ENCODE peak calls at places on chromosome X, in four cellular contexts. B is suprapubic skin; N is fibroblast of the aortic adventitia; A is CD8-positive, alpha-beta T cell. R is an unnamed sample.

GRCh38 chrX:120293015-120293414 is 18.2 kb downstream of the TMEM255A start:
- DNase-seq in B (no peak), N (no peak), A (no peak), R (no peak)

GRCh38 chrX:8273451-8273894 is 102.4 kb upstream of the VCX2 start:
- DNase-seq in B (no peak), N (no peak), A (no peak), R (no peak)

GRCh38 chrX:26466387-26466786 is 250.4 kb downstream of the MAGEB5 start:
- DNase-seq in B (no peak), N (no peak), A (no peak), R (no peak)

GRCh38 chrX:39308126-39308525 is 506.9 kb downstream of the MID1IP1 start:
- DNase-seq in B (no peak), N (no peak), A (no peak), R (no peak)

GRCh38 chrX:51144828-51145442 is 187.7 kb upstream of the NUDT10 start:
- DNase-seq in B (no peak), N (peak; percentile 36), A (peak; percentile 12), R (no peak)

GRCh38 chrX:29530520-29530919 is 684.8 kb upstream of the MAGEB2 start:
- DNase-seq in B (no peak), N (peak; percentile 68), A (no peak), R (no peak)

GRCh38 chrX:153685179-153685536 is 2.6 kb upstream of the SLC6A8 start:
- DNase-seq in B (no peak), N (no peak), A (no peak), R (no peak)

GRCh38 chrX:104253567-104254441 is 929 bp downstream of the ESX1 start:
- DNase-seq in B (no peak), N (no peak), A (no peak), R (no peak)

GRCh38 chrX:111151764-111152163 is 55.8 kb downstream of the PAK3 start:
- DNase-seq in B (no peak), N (no peak), A (no peak), R (no peak)

GRCh38 chrX:56783450-56783831 is 54.4 kb downstream of the NBDY start:
- DNase-seq in B (peak; percentile 85), N (peak; percentile 89), A (no peak), R (no peak)

GRCh38 chrX:107628662-107629532 is 587 bp downstream of the PRPS1 start:
- DNase-seq in B (peak; percentile 61), N (no peak), A (peak; percentile 53), R (no peak)

GRCh38 chrX:826026-826425 is 195.4 kb downstream of the SHOX start:
- DNase-seq in B (no peak), N (peak; percentile 15), A (no peak), R (no peak)

GRCh38 chrX:74593593-74593992 is 20.8 kb downstream of the RLIM start:
- DNase-seq in B (no peak), N (no peak), A (no peak), R (no peak)

GRCh38 chrX:487836-488235 is 101.1 kb upstream of the PPP2R3B start:
- DNase-seq in B (no peak), N (no peak), A (no peak), R (no peak)

GRCh38 chrX:153669174-153669890 is 4.3 kb downstream of the PNCK start:
- DNase-seq in B (no peak), N (no peak), A (peak; percentile 39), R (peak; percentile 50)

DNA sequence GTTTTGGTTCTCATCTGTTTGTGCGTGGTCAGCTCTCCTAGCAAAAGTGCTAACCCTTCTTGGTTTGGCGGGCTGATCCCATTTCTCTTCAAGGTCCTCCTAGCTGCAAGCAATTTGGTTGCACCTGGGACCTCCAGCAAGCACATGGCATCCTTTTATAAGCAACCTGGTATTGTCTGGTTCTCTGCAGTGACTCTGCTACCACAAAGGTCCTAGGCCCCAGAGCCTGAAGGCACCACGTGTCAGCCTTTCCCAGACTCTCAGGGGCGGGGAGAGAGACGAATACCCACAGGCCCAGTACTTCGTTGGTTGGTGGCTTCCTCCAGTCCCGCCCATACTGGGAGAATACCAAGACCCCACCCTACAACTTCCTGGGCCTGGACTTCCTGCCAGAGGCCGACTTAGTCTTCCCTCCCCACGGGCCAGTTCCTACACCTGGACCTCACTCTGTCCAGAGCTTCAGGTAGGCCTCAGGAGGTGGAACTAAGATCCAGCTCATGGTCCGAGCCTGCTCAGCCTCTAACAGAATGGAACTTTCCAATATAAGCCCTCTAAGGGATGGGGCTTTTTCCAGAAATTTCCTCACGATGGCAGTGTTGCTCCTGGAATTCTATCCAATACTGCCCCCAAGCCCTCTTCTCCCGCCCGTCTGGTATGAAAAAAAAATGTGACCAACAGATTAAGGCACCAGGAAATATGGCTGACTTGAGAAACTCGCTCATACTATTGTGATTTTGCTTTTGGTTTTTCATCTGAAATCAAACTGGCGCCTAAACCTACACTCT is 192.5 kb upstream of the STK26 start:
- DNase-seq in B (peak; percentile 74), N (peak; percentile 88), A (no peak), R (peak; percentile 17)
- TF ChIP-seq CTCF in B (no peak), N (peak; percentile 52), A (no peak), R (no peak)

GRCh38 chrX:132504417-132504816 is 15.6 kb upstream of the MBNL3 start:
- DNase-seq in B (no peak), N (no peak), A (no peak), R (no peak)

GRCh38 chrX:132508834-132509233 is 20.0 kb upstream of the MBNL3 start:
- DNase-seq in B (no peak), N (no peak), A (no peak), R (no peak)

GRCh38 chrX:132501606-132502005 is 12.8 kb upstream of the MBNL3 start:
- DNase-seq in B (no peak), N (no peak), A (no peak), R (no peak)

GRCh38 chrX:132505116-132505515 is 16.3 kb upstream of the MBNL3 start:
- DNase-seq in B (no peak), N (peak; percentile 44), A (no peak), R (no peak)
- TF ChIP-seq CTCF in B (no peak), N (no peak), A (no peak), R (no peak)

GRCh38 chrX:143788265-143788664 is 67.7 kb upstream of the SPANXN2 start:
- DNase-seq in B (no peak), N (peak; percentile 38), A (no peak), R (no peak)
- TF ChIP-seq CTCF in B (no peak), N (peak; percentile 52), A (no peak), R (no peak)

GRCh38 chrX:131854586-131854985 is 168.5 kb upstream of the STK26 start:
- DNase-seq in B (no peak), N (peak; percentile 10), A (no peak), R (no peak)
- TF ChIP-seq CTCF in B (no peak), N (no peak), A (no peak), R (no peak)

GRCh38 chrX:17944833-17945497 is 83.9 kb upstream of the RAI2 start:
- DNase-seq in B (no peak), N (peak; percentile 3), A (peak; percentile 10), R (no peak)
- TF ChIP-seq CTCF in B (no peak), N (peak; percentile 50), A (peak; percentile 36), R (no peak)

GRCh38 chrX:20265726-20266681 is 705 bp downstream of the RPS6KA3 start:
- DNase-seq in B (peak; percentile 70), N (no peak), A (peak; percentile 22), R (peak; percentile 23)

GRCh38 chrX:20266810-20267598 is at the start of gene RPS6KA3:
- DNase-seq in B (peak; percentile 93), N (peak; percentile 74), A (peak; percentile 89), R (peak; percentile 80)

GRCh38 chrX:20267599-20267923 is 852 bp upstream of the RPS6KA3 start:
- DNase-seq in B (no peak), N (no peak), A (no peak), R (no peak)

GRCh38 chrX:20269848-20270556 is 3.3 kb upstream of the RPS6KA3 start:
- DNase-seq in B (no peak), N (no peak), A (no peak), R (no peak)

GRCh38 chrX:20267924-20268701 is 1.4 kb upstream of the RPS6KA3 start:
- DNase-seq in B (peak; percentile 79), N (peak; percentile 34), A (no peak), R (peak; percentile 30)
- TF ChIP-seq CTCF in B (no peak), N (no peak), A (no peak), R (no peak)

GRCh38 chrX:136491832-136492231 is 4.1 kb downstream of the BRS3 start:
- DNase-seq in B (no peak), N (no peak), A (no peak), R (no peak)

GRCh38 chrX:136487647-136488046 is at the start of gene BRS3:
- DNase-seq in B (no peak), N (no peak), A (no peak), R (no peak)

GRCh38 chrX:136488706-136489105 is 959 bp downstream of the BRS3 start:
- DNase-seq in B (no peak), N (no peak), A (no peak), R (no peak)
- TF ChIP-seq CTCF in B (no peak), N (no peak), A (no peak), R (no peak)

GRCh38 chrX:53683556-53684414 is 2.7 kb downstream of the HUWE1 start:
- DNase-seq in B (peak; percentile 95), N (peak; percentile 99), A (peak; percentile 86), R (peak; percentile 69)
- TF ChIP-seq CTCF in B (no peak), N (no peak), A (no peak), R (no peak)

R was measured in activated B cell treated with CpG ODN at 0.5 μM for 24 hours.